ENCODE peak calls at places on chromosomes 4 and X, in seven cellular contexts. P is ascending aorta, H is AG09309, R is cardiac muscle cell, L is adrenal gland, G is osteocyte, T is WTC11. M is an unnamed sample.

GRCh38 chr4:38673109-38673978 is 9.3 kb downstream of the KLF3 start:
- DNase-seq in P (no peak), H (no peak), R (peak; percentile 25), L (peak; percentile 50), G (no peak), T (peak; percentile 28), M (no peak)

GRCh38 chrX:74464722-74465121 is 43.4 kb downstream of the SLC16A2 start:
- DNase-seq in P (no peak), H (no peak), R (no peak), L (no peak), G (no peak), T (no peak), M (no peak)

GRCh38 chr4:94127707-94128328 is 79.8 kb upstream of the SMARCAD1 start:
- DNase-seq in P (no peak), H (no peak), R (peak; percentile 46), L (no peak), G (no peak), T (no peak), M (no peak)

GRCh38 chr4:155025762-155026457 is 182.5 kb upstream of the NPY2R start:
- DNase-seq in P (no peak), H (no peak), R (peak; percentile 70), L (peak; percentile 34), G (no peak), T (peak; percentile 81), M (no peak)

GRCh38 chrX:1778817-1779216 is 164.0 kb downstream of the ASMT start:
- DNase-seq in P (no peak), H (no peak), R (no peak), L (no peak), G (no peak), T (no peak), M (no peak)

GRCh38 chrX:36160056-36160455 is 240.5 kb downstream of the CFAP47 start:
- DNase-seq in P (no peak), H (no peak), R (no peak), L (no peak), G (no peak), T (no peak), M (no peak)

GRCh38 chrX:52544147-52544840 is 27.4 kb upstream of the XAGE1B start:
- DNase-seq in P (no peak), H (no peak), R (no peak), L (no peak), G (peak; percentile 74), T (no peak), M (no peak)

GRCh38 chr4:10981611-10982010 is 297.0 kb upstream of the CLNK start:
- DNase-seq in P (no peak), H (no peak), R (no peak), L (no peak), G (no peak), T (no peak), M (no peak)

GRCh38 chr4:186915816-186916215 is 192.2 kb upstream of the FAT1 start:
- DNase-seq in P (no peak), H (no peak), R (no peak), L (no peak), G (no peak), T (no peak), M (no peak)

GRCh38 chr4:75087865-75088264 is 154.9 kb downstream of the PARM1 start:
- DNase-seq in P (no peak), H (no peak), R (no peak), L (no peak), G (no peak), T (no peak), M (no peak)

GRCh38 chr4:110663738-110664444 is 41.0 kb upstream of the PITX2 start:
- DNase-seq in P (no peak), H (peak; percentile 46), R (no peak), L (no peak), G (no peak), T (no peak), M (no peak)

GRCh38 chrX:119375561-119375960 is 23.6 kb upstream of the SLC25A43 start:
- DNase-seq in P (no peak), H (no peak), R (no peak), L (no peak), G (no peak), T (no peak), M (no peak)

GRCh38 chr4:147019061-147019460 is 73.4 kb upstream of the TTC29 start:
- DNase-seq in P (peak; percentile 78), H (peak; percentile 17), R (peak; percentile 61), L (peak; percentile 59), G (no peak), T (peak; percentile 74), M (no peak)

GRCh38 chr4:108141213-108142045 is 27.3 kb downstream of the LEF1 start:
- DNase-seq in P (no peak), H (no peak), R (no peak), L (peak; percentile 27), G (no peak), T (no peak), M (no peak)

GRCh38 chrX:140762061-140762460 is 52.5 kb downstream of the LINC00632 start:
- DNase-seq in P (peak; percentile 74), H (no peak), R (peak; percentile 67), L (peak; percentile 43), G (no peak), T (peak; percentile 39), M (no peak)

GRCh38 chr4:57211131-57211530 is 100.9 kb upstream of the IGFBP7 start:
- DNase-seq in P (no peak), H (no peak), R (no peak), L (no peak), G (no peak), T (no peak), M (no peak)
- TF ChIP-seq CTCF in P (no peak), H (no peak), R (no peak), L (no peak), G (no peak), T (no peak), M (no peak)

GRCh38 chrX:136954930-136955329 is 74.4 kb upstream of the RBMX start:
- DNase-seq in P (no peak), H (peak; percentile 7), R (peak; percentile 16), L (no peak), G (no peak), T (no peak), M (no peak)
- TF ChIP-seq CTCF in P (peak; percentile 39), H (peak; percentile 51), R (peak; percentile 40), L (peak; percentile 54), G (peak; percentile 57), T (no peak), M (peak; percentile 74)

GRCh38 chr4:2981256-2981804 is 18.0 kb downstream of the GRK4 start:
- DNase-seq in P (no peak), H (no peak), R (no peak), L (no peak), G (no peak), T (no peak), M (no peak)

GRCh38 chr4:2982012-2982411 is 18.6 kb downstream of the GRK4 start:
- DNase-seq in P (no peak), H (no peak), R (no peak), L (no peak), G (no peak), T (no peak), M (no peak)

GRCh38 chr4:2977116-2978097 is 14.0 kb downstream of the GRK4 start:
- DNase-seq in P (no peak), H (peak; percentile 17), R (peak; percentile 69), L (no peak), G (no peak), T (no peak), M (no peak)
- TF ChIP-seq CTCF in P (no peak), H (no peak), R (no peak), L (no peak), G (no peak), T (no peak), M (no peak)

DNA sequence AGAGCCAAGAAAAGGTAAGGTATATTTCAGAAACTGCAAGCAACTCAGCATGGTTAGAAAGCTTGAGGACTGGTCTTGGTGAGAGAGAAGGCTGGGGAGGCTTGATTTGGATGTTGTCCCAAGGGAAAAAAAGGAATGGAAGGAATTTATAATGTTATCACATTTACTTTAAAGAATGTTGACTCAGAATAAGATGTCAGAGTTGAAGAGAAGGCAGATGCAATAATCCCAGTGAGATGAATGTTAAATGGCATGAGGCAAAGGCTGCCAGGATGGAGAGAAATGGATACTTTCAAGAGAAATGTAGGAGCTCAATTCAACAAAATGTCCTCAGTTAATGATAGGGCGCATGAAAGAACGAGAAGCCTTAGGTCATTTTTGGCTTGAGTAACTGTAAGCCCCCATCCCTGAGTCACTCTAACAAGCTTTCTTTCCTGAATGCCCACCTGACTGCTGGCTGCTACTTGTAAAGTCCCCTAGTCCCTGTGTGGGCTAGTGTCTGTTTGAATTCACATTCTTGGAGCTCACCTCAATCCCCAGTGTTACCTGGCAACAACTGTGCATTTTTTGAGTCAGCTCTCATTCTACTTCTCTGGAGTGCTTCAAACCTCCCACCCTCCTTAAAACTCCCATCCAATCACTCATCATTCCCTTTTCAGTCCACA is 103.0 kb upstream of the TAPT1 start:
- DNase-seq in P (no peak), H (no peak), R (no peak), L (no peak), G (no peak), T (no peak), M (no peak)
- TF ChIP-seq CTCF in P (no peak), H (no peak), R (no peak), L (no peak), G (no peak), T (no peak), M (no peak)

DNA sequence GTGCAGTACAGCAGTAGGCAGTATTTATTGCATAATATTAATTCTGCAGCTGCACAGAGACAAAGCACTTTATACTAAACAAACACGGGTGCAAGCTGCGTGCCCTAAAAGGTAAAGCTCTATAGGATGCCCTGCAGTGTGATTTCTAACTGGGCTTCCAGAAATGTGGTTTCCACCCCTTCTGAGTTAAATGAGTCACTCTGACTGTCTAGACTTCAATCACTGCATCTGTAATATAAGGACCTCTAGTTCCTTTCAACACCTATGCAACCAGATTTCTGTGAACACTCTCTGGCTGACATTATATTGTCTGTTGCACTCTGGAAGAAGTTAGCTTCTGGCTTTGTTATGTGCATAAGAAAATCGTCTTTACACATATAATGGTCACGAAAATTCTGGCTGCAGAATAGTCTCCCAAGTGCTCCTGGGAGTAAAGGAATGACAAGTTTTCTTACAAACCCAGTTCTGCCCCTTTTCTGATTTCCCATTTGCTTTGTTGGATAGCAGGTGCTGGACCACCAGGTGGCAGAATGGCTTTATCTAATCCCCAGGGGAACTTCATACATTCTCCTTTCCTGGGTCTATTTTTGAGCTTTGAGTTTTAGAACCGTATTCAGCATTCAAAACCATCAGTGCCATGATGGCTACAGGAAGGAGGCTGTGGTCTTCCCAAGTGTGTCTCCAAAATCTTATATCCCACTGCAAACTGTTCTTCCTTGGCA is 842.2 kb downstream of the STIM2 start:
- DNase-seq in P (no peak), H (no peak), R (peak; percentile 41), L (no peak), G (no peak), T (peak; percentile 38), M (no peak)
- TF ChIP-seq CTCF in P (no peak), H (peak; percentile 36), R (no peak), L (no peak), G (peak; percentile 36), T (peak; percentile 30), M (peak; percentile 59)

DNA sequence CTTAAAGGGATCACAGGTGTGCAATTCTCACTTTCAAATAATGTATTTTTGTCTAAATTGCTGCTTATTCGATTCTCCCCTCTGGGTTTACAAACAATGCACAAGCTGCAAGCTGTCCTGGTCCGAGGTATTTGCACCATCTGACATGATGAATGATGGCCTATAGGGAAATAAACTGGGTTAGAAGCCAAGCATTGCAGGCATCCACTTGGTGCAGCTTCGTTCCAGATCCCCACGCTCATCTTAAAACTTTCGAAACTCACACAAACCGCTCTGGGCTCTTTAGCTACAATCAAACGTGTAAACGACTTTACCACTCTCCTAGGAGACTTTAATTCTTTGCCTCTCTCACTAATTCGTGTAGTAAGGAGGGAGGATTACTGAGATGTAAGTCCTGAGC is 19.0 kb downstream of the PHKA2 start:
- DNase-seq in P (no peak), H (no peak), R (no peak), L (no peak), G (no peak), T (no peak), M (no peak)
- TF ChIP-seq CTCF in P (no peak), H (no peak), R (no peak), L (no peak), G (no peak), T (no peak), M (no peak)